ENCODE peak calls at places on chromosomes 11 and 22, in seven cellular contexts. One of them, this sample, is unnamed.

GRCh38 chr22:45886502-45886901 is 90.5 kb downstream of the WNT7B start:
- DNase-seq in EH: no peak
- DNase-seq in naive thymus-derived CD4-positive, alpha-beta T cell: no peak
- DNase-seq in mesothelial cell of epicardium: no peak
- DNase-seq in activated T-cell treated with anti-CD3 and anti-CD28 coated beads, Interleukin-2, amount 50 U/mL, for 1 hour: no peak
- DNase-seq in activated CD4-positive, alpha-beta T cell treated with anti-CD3 and anti-CD28 coated beads for 24 hours: no peak
- DNase-seq in GDM1: no peak
- DNase-seq in this sample: no peak

GRCh38 chr22:21766933-21767462 is 31.4 kb upstream of the YPEL1 start:
- DNase-seq in EH: no peak
- DNase-seq in naive thymus-derived CD4-positive, alpha-beta T cell: no peak
- DNase-seq in mesothelial cell of epicardium: no peak
- DNase-seq in activated T-cell treated with anti-CD3 and anti-CD28 coated beads, Interleukin-2, amount 50 U/mL, for 1 hour: peak; percentile 41
- DNase-seq in activated CD4-positive, alpha-beta T cell treated with anti-CD3 and anti-CD28 coated beads for 24 hours: peak; percentile 26
- DNase-seq in GDM1: no peak
- DNase-seq in this sample: no peak

GRCh38 chr11:65279713-65280459 is 18.1 kb downstream of the POLA2 start:
- DNase-seq in EH: peak; percentile 88
- DNase-seq in naive thymus-derived CD4-positive, alpha-beta T cell: no peak
- DNase-seq in mesothelial cell of epicardium: no peak
- DNase-seq in activated T-cell treated with anti-CD3 and anti-CD28 coated beads, Interleukin-2, amount 50 U/mL, for 1 hour: no peak
- DNase-seq in activated CD4-positive, alpha-beta T cell treated with anti-CD3 and anti-CD28 coated beads for 24 hours: peak; percentile 50
- DNase-seq in GDM1: no peak
- DNase-seq in this sample: no peak

GRCh38 chr11:111601636-111601978 is 642 bp upstream of the SIK2 start:
- DNase-seq in EH: no peak
- DNase-seq in naive thymus-derived CD4-positive, alpha-beta T cell: no peak
- DNase-seq in mesothelial cell of epicardium: no peak
- DNase-seq in activated T-cell treated with anti-CD3 and anti-CD28 coated beads, Interleukin-2, amount 50 U/mL, for 1 hour: no peak
- DNase-seq in activated CD4-positive, alpha-beta T cell treated with anti-CD3 and anti-CD28 coated beads for 24 hours: no peak
- DNase-seq in GDM1: no peak
- DNase-seq in this sample: no peak

GRCh38 chr11:121953122-121953521 is 162.9 kb downstream of the BLID start:
- DNase-seq in EH: no peak
- DNase-seq in naive thymus-derived CD4-positive, alpha-beta T cell: no peak
- DNase-seq in mesothelial cell of epicardium: no peak
- DNase-seq in activated T-cell treated with anti-CD3 and anti-CD28 coated beads, Interleukin-2, amount 50 U/mL, for 1 hour: no peak
- DNase-seq in activated CD4-positive, alpha-beta T cell treated with anti-CD3 and anti-CD28 coated beads for 24 hours: no peak
- DNase-seq in GDM1: no peak
- DNase-seq in this sample: no peak

GRCh38 chr11:11480951-11481350 is 127.9 kb upstream of the CSNK2A3 start:
- DNase-seq in EH: peak; percentile 37
- DNase-seq in naive thymus-derived CD4-positive, alpha-beta T cell: no peak
- DNase-seq in mesothelial cell of epicardium: no peak
- DNase-seq in activated T-cell treated with anti-CD3 and anti-CD28 coated beads, Interleukin-2, amount 50 U/mL, for 1 hour: no peak
- DNase-seq in activated CD4-positive, alpha-beta T cell treated with anti-CD3 and anti-CD28 coated beads for 24 hours: no peak
- DNase-seq in GDM1: no peak
- DNase-seq in this sample: no peak

GRCh38 chr11:31987118-31988005 is 103.5 kb upstream of the RCN1 start:
- DNase-seq in EH: no peak
- DNase-seq in naive thymus-derived CD4-positive, alpha-beta T cell: no peak
- DNase-seq in mesothelial cell of epicardium: peak; percentile 43
- DNase-seq in activated T-cell treated with anti-CD3 and anti-CD28 coated beads, Interleukin-2, amount 50 U/mL, for 1 hour: no peak
- DNase-seq in activated CD4-positive, alpha-beta T cell treated with anti-CD3 and anti-CD28 coated beads for 24 hours: no peak
- DNase-seq in GDM1: no peak
- DNase-seq in this sample: no peak

GRCh38 chr22:37639771-37640590 is 512 bp downstream of the SH3BP1 start:
- DNase-seq in EH: no peak
- DNase-seq in naive thymus-derived CD4-positive, alpha-beta T cell: peak; percentile 32
- DNase-seq in mesothelial cell of epicardium: no peak
- DNase-seq in activated T-cell treated with anti-CD3 and anti-CD28 coated beads, Interleukin-2, amount 50 U/mL, for 1 hour: peak; percentile 30
- DNase-seq in activated CD4-positive, alpha-beta T cell treated with anti-CD3 and anti-CD28 coated beads for 24 hours: no peak
- DNase-seq in GDM1: no peak
- DNase-seq in this sample: no peak

GRCh38 chr11:118448294-118448693 is 12.0 kb downstream of the KMT2A start:
- DNase-seq in EH: peak; percentile 59
- DNase-seq in naive thymus-derived CD4-positive, alpha-beta T cell: no peak
- DNase-seq in mesothelial cell of epicardium: no peak
- DNase-seq in activated T-cell treated with anti-CD3 and anti-CD28 coated beads, Interleukin-2, amount 50 U/mL, for 1 hour: no peak
- DNase-seq in activated CD4-positive, alpha-beta T cell treated with anti-CD3 and anti-CD28 coated beads for 24 hours: no peak
- DNase-seq in GDM1: no peak
- DNase-seq in this sample: no peak

GRCh38 chr11:46696212-46696558 is 4.2 kb downstream of the ARHGAP1 start:
- DNase-seq in EH: no peak
- DNase-seq in naive thymus-derived CD4-positive, alpha-beta T cell: no peak
- DNase-seq in mesothelial cell of epicardium: no peak
- DNase-seq in activated T-cell treated with anti-CD3 and anti-CD28 coated beads, Interleukin-2, amount 50 U/mL, for 1 hour: no peak
- DNase-seq in activated CD4-positive, alpha-beta T cell treated with anti-CD3 and anti-CD28 coated beads for 24 hours: no peak
- DNase-seq in GDM1: no peak
- DNase-seq in this sample: no peak

GRCh38 chr11:73366265-73366610 is 10.0 kb upstream of the RELT start:
- DNase-seq in EH: no peak
- DNase-seq in naive thymus-derived CD4-positive, alpha-beta T cell: peak; percentile 54
- DNase-seq in mesothelial cell of epicardium: no peak
- DNase-seq in activated T-cell treated with anti-CD3 and anti-CD28 coated beads, Interleukin-2, amount 50 U/mL, for 1 hour: no peak
- DNase-seq in activated CD4-positive, alpha-beta T cell treated with anti-CD3 and anti-CD28 coated beads for 24 hours: no peak
- DNase-seq in GDM1: no peak
- DNase-seq in this sample: no peak

GRCh38 chr11:75490221-75491181 is 35.2 kb downstream of the GDPD5 start:
- DNase-seq in EH: peak; percentile 66
- DNase-seq in naive thymus-derived CD4-positive, alpha-beta T cell: no peak
- DNase-seq in mesothelial cell of epicardium: no peak
- DNase-seq in activated T-cell treated with anti-CD3 and anti-CD28 coated beads, Interleukin-2, amount 50 U/mL, for 1 hour: no peak
- DNase-seq in activated CD4-positive, alpha-beta T cell treated with anti-CD3 and anti-CD28 coated beads for 24 hours: no peak
- DNase-seq in GDM1: no peak
- DNase-seq in this sample: no peak

GRCh38 chr11:67486481-67487195 is 3.8 kb downstream of the AIP start:
- DNase-seq in EH: no peak
- DNase-seq in naive thymus-derived CD4-positive, alpha-beta T cell: no peak
- DNase-seq in mesothelial cell of epicardium: no peak
- DNase-seq in activated T-cell treated with anti-CD3 and anti-CD28 coated beads, Interleukin-2, amount 50 U/mL, for 1 hour: no peak
- DNase-seq in activated CD4-positive, alpha-beta T cell treated with anti-CD3 and anti-CD28 coated beads for 24 hours: no peak
- DNase-seq in GDM1: no peak
- DNase-seq in this sample: no peak

GRCh38 chr11:69465236-69466000 is 16.0 kb upstream of the LINC01488 start:
- DNase-seq in EH: no peak
- DNase-seq in naive thymus-derived CD4-positive, alpha-beta T cell: no peak
- DNase-seq in mesothelial cell of epicardium: no peak
- DNase-seq in activated T-cell treated with anti-CD3 and anti-CD28 coated beads, Interleukin-2, amount 50 U/mL, for 1 hour: no peak
- DNase-seq in activated CD4-positive, alpha-beta T cell treated with anti-CD3 and anti-CD28 coated beads for 24 hours: no peak
- DNase-seq in GDM1: no peak
- DNase-seq in this sample: peak; percentile 56

GRCh38 chr11:128709402-128709801 is 15.5 kb downstream of the FLI1 start:
- DNase-seq in EH: peak; percentile 92
- DNase-seq in naive thymus-derived CD4-positive, alpha-beta T cell: no peak
- DNase-seq in mesothelial cell of epicardium: no peak
- DNase-seq in activated T-cell treated with anti-CD3 and anti-CD28 coated beads, Interleukin-2, amount 50 U/mL, for 1 hour: no peak
- DNase-seq in activated CD4-positive, alpha-beta T cell treated with anti-CD3 and anti-CD28 coated beads for 24 hours: no peak
- DNase-seq in GDM1: no peak
- DNase-seq in this sample: no peak

GRCh38 chr11:64502634-64503033 is 88.4 kb upstream of the SLC22A12 start:
- DNase-seq in EH: no peak
- DNase-seq in naive thymus-derived CD4-positive, alpha-beta T cell: no peak
- DNase-seq in mesothelial cell of epicardium: no peak
- DNase-seq in activated T-cell treated with anti-CD3 and anti-CD28 coated beads, Interleukin-2, amount 50 U/mL, for 1 hour: no peak
- DNase-seq in activated CD4-positive, alpha-beta T cell treated with anti-CD3 and anti-CD28 coated beads for 24 hours: no peak
- DNase-seq in GDM1: no peak
- DNase-seq in this sample: no peak

GRCh38 chr11:64385953-64386704 is 27.2 kb downstream of the RPS6KA4 start:
- DNase-seq in EH: peak; percentile 89
- DNase-seq in naive thymus-derived CD4-positive, alpha-beta T cell: no peak
- DNase-seq in mesothelial cell of epicardium: no peak
- DNase-seq in activated T-cell treated with anti-CD3 and anti-CD28 coated beads, Interleukin-2, amount 50 U/mL, for 1 hour: no peak
- DNase-seq in activated CD4-positive, alpha-beta T cell treated with anti-CD3 and anti-CD28 coated beads for 24 hours: no peak
- DNase-seq in GDM1: no peak
- DNase-seq in this sample: no peak

GRCh38 chr22:30031328-30031727 is 48.9 kb upstream of the HORMAD2 start:
- DNase-seq in EH: no peak
- DNase-seq in naive thymus-derived CD4-positive, alpha-beta T cell: no peak
- DNase-seq in mesothelial cell of epicardium: no peak
- DNase-seq in activated T-cell treated with anti-CD3 and anti-CD28 coated beads, Interleukin-2, amount 50 U/mL, for 1 hour: no peak
- DNase-seq in activated CD4-positive, alpha-beta T cell treated with anti-CD3 and anti-CD28 coated beads for 24 hours: no peak
- DNase-seq in GDM1: no peak
- DNase-seq in this sample: no peak

GRCh38 chr11:279040-279965 is 1.1 kb downstream of the NLRP6 start:
- DNase-seq in EH: no peak
- DNase-seq in naive thymus-derived CD4-positive, alpha-beta T cell: peak; percentile 35
- DNase-seq in mesothelial cell of epicardium: peak; percentile 37
- DNase-seq in activated T-cell treated with anti-CD3 and anti-CD28 coated beads, Interleukin-2, amount 50 U/mL, for 1 hour: peak; percentile 48
- DNase-seq in activated CD4-positive, alpha-beta T cell treated with anti-CD3 and anti-CD28 coated beads for 24 hours: no peak
- DNase-seq in GDM1: no peak
- DNase-seq in this sample: no peak

GRCh38 chr22:36546092-36546804 is 17.3 kb upstream of the EIF3D start:
- DNase-seq in EH: peak; percentile 50
- DNase-seq in naive thymus-derived CD4-positive, alpha-beta T cell: peak; percentile 10
- DNase-seq in mesothelial cell of epicardium: peak; percentile 65
- DNase-seq in activated T-cell treated with anti-CD3 and anti-CD28 coated beads, Interleukin-2, amount 50 U/mL, for 1 hour: peak; percentile 23
- DNase-seq in activated CD4-positive, alpha-beta T cell treated with anti-CD3 and anti-CD28 coated beads for 24 hours: peak; percentile 9
- DNase-seq in GDM1: peak; percentile 71
- DNase-seq in this sample: no peak

GRCh38 chr11:56764976-56765375 is 16.5 kb upstream of the OR9G4 start:
- DNase-seq in EH: no peak
- DNase-seq in naive thymus-derived CD4-positive, alpha-beta T cell: no peak
- DNase-seq in mesothelial cell of epicardium: no peak
- DNase-seq in activated T-cell treated with anti-CD3 and anti-CD28 coated beads, Interleukin-2, amount 50 U/mL, for 1 hour: no peak
- DNase-seq in activated CD4-positive, alpha-beta T cell treated with anti-CD3 and anti-CD28 coated beads for 24 hours: no peak
- DNase-seq in GDM1: no peak
- DNase-seq in this sample: no peak

GRCh38 chr11:109527496-109527895 is 105.5 kb downstream of the C11orf87 start:
- DNase-seq in EH: peak; percentile 43
- DNase-seq in naive thymus-derived CD4-positive, alpha-beta T cell: no peak
- DNase-seq in mesothelial cell of epicardium: no peak
- DNase-seq in activated T-cell treated with anti-CD3 and anti-CD28 coated beads, Interleukin-2, amount 50 U/mL, for 1 hour: no peak
- DNase-seq in activated CD4-positive, alpha-beta T cell treated with anti-CD3 and anti-CD28 coated beads for 24 hours: no peak
- DNase-seq in GDM1: no peak
- DNase-seq in this sample: no peak

GRCh38 chr11:77705195-77705876 is 67.7 kb upstream of the CLNS1A start:
- DNase-seq in EH: peak; percentile 47
- DNase-seq in naive thymus-derived CD4-positive, alpha-beta T cell: no peak
- DNase-seq in mesothelial cell of epicardium: no peak
- DNase-seq in activated T-cell treated with anti-CD3 and anti-CD28 coated beads, Interleukin-2, amount 50 U/mL, for 1 hour: no peak
- DNase-seq in activated CD4-positive, alpha-beta T cell treated with anti-CD3 and anti-CD28 coated beads for 24 hours: no peak
- DNase-seq in GDM1: no peak
- DNase-seq in this sample: no peak

This sample was measured in colonic mucosa.